ENCODE peak calls at places on chromosomes 3 and 15, in seven cellular contexts. O is stomach, L is psoas muscle, K is brain microvascular endothelial cell, M is IMR-90, E is heart left ventricle, G is HL-60. B is an unnamed sample.

GRCh38 chr3:23377928-23378672 is 175.0 kb downstream of the UBE2E2 start:
- DNase-seq in O (no peak), L (no peak), K (no peak), M (no peak), E (no peak), G (no peak), B (no peak)

GRCh38 chr3:71258116-71258515 is 325.4 kb downstream of the FOXP1 start:
- DNase-seq in O (no peak), L (no peak), K (peak), M (peak), E (no peak), G (no peak), B (no peak)

GRCh38 chr3:58009026-58009748 is 965 bp downstream of the FLNB start:
- DNase-seq in O (peak), L (no peak), K (no peak), M (no peak), E (peak), G (no peak), B (no peak)

GRCh38 chr3:29642393-29643033 is 361.6 kb downstream of the RBMS3 start:
- DNase-seq in O (no peak), L (peak), K (peak), M (peak), E (no peak), G (no peak), B (no peak)

GRCh38 chr3:25971736-25972135 is 181.8 kb downstream of the OXSM start:
- DNase-seq in O (no peak), L (no peak), K (no peak), M (no peak), E (no peak), G (no peak), B (no peak)

GRCh38 chr15:52427804-52428203 is 100.9 kb downstream of the MYO5A start:
- DNase-seq in O (no peak), L (peak), K (peak), M (peak), E (no peak), G (no peak), B (no peak)

GRCh38 chr3:25554376-25554775 is 110.3 kb downstream of the TOP2B start:
- DNase-seq in O (no peak), L (no peak), K (no peak), M (no peak), E (no peak), G (no peak), B (no peak)

GRCh38 chr3:192409838-192410683 is 317.3 kb downstream of the FGF12 start:
- DNase-seq in O (no peak), L (peak), K (no peak), M (no peak), E (peak), G (no peak), B (peak)

GRCh38 chr3:100045696-100046095 is 68.6 kb downstream of the FILIP1L start:
- DNase-seq in O (no peak), L (peak), K (peak), M (peak), E (peak), G (no peak), B (no peak)

GRCh38 chr3:195999896-196000295 is 82.0 kb downstream of the TFRC start:
- DNase-seq in O (no peak), L (no peak), K (no peak), M (no peak), E (no peak), G (peak), B (no peak)

GRCh38 chr3:105422645-105423044 is 55.9 kb downstream of the ALCAM start:
- DNase-seq in O (no peak), L (no peak), K (no peak), M (no peak), E (no peak), G (no peak), B (no peak)

GRCh38 chr3:80592792-80593191 is 825.0 kb upstream of the ROBO1 start:
- DNase-seq in O (no peak), L (no peak), K (no peak), M (no peak), E (no peak), G (no peak), B (no peak)

GRCh38 chr3:16687206-16687605 is 82.0 kb upstream of the DAZL start:
- DNase-seq in O (no peak), L (no peak), K (no peak), M (no peak), E (no peak), G (no peak), B (no peak)

GRCh38 chr3:151943539-151943938 is 70.1 kb downstream of the SUCNR1 start:
- DNase-seq in O (no peak), L (no peak), K (no peak), M (no peak), E (no peak), G (no peak), B (no peak)

GRCh38 chr3:174859756-174860155 is 622 bp downstream of the NAALADL2 start:
- DNase-seq in O (no peak), L (no peak), K (no peak), M (no peak), E (no peak), G (no peak), B (peak)

GRCh38 chr3:149575213-149575961 is 82.4 kb downstream of the WWTR1 start:
- DNase-seq in O (no peak), L (peak), K (peak), M (peak), E (no peak), G (no peak), B (no peak)

GRCh38 chr3:4474683-4475490 is 7.8 kb upstream of the SUMF1 start:
- DNase-seq in O (no peak), L (no peak), K (peak), M (peak), E (no peak), G (peak), B (peak)

GRCh38 chr3:197809356-197810020 is 18.4 kb downstream of the LRCH3 start:
- DNase-seq in O (no peak), L (no peak), K (peak), M (peak), E (no peak), G (no peak), B (no peak)

GRCh38 chr3:61563614-61564404 is 2.4 kb downstream of the PTPRG start:
- DNase-seq in O (no peak), L (no peak), K (no peak), M (no peak), E (peak), G (no peak), B (no peak)

GRCh38 chr15:94666553-94666952 is 435.2 kb downstream of the MCTP2 start:
- DNase-seq in O (no peak), L (no peak), K (no peak), M (no peak), E (no peak), G (no peak), B (no peak)

GRCh38 chr3:172315401-172316091 is 132.7 kb downstream of the GHSR start:
- DNase-seq in O (no peak), L (no peak), K (peak), M (peak), E (no peak), G (peak), B (peak)

GRCh38 chr15:59622289-59622688 is 10.7 kb downstream of the GCNT3 start:
- DNase-seq in O (peak), L (no peak), K (peak), M (peak), E (no peak), G (peak), B (peak)

GRCh38 chr3:127412578-127413317 is 124.9 kb upstream of the PRR20G start:
- DNase-seq in O (no peak), L (peak), K (no peak), M (no peak), E (peak), G (no peak), B (no peak)

GRCh38 chr3:37032961-37033360 is 39.6 kb downstream of the MLH1 start:
- DNase-seq in O (no peak), L (no peak), K (no peak), M (peak), E (no peak), G (no peak), B (no peak)

GRCh38 chr3:145182196-145182911 is 978.6 kb downstream of the PLOD2 start:
- DNase-seq in O (no peak), L (no peak), K (no peak), M (no peak), E (no peak), G (no peak), B (no peak)

GRCh38 chr3:38047896-38048295 is 8.9 kb downstream of the DLEC1 start:
- DNase-seq in O (no peak), L (no peak), K (no peak), M (no peak), E (no peak), G (no peak), B (no peak)

GRCh38 chr3:65231544-65231943 is 543.7 kb upstream of the ADAMTS9 start:
- DNase-seq in O (no peak), L (no peak), K (no peak), M (no peak), E (no peak), G (no peak), B (no peak)

GRCh38 chr3:59381282-59381681 is 331.5 kb upstream of the CFAP20DC start:
- DNase-seq in O (no peak), L (no peak), K (no peak), M (no peak), E (no peak), G (no peak), B (no peak)

GRCh38 chr15:40441012-40441735 is 421 bp downstream of the BAHD1 start:
- DNase-seq in O (no peak), L (no peak), K (no peak), M (no peak), E (peak), G (no peak), B (no peak)

GRCh38 chr3:128864351-128864811 is 15.0 kb upstream of the ACAD9 start:
- DNase-seq in O (no peak), L (no peak), K (no peak), M (no peak), E (no peak), G (peak), B (no peak)

GRCh38 chr3:63364909-63365308 is 86.8 kb downstream of the SYNPR start:
- DNase-seq in O (no peak), L (no peak), K (no peak), M (no peak), E (no peak), G (no peak), B (no peak)

GRCh38 chr3:196399485-196399945 is 32.7 kb downstream of the UBXN7 start:
- DNase-seq in O (no peak), L (no peak), K (peak), M (peak), E (no peak), G (no peak), B (peak)

GRCh38 chr3:8996681-8997121 is 33.4 kb upstream of the RAD18 start:
- DNase-seq in O (peak), L (peak), K (peak), M (peak), E (no peak), G (no peak), B (no peak)

GRCh38 chr3:53009826-53010539 is 35.9 kb downstream of the SFMBT1 start:
- DNase-seq in O (no peak), L (no peak), K (no peak), M (no peak), E (no peak), G (no peak), B (no peak)

GRCh38 chr3:97228966-97229365 is 414.6 kb downstream of the EPHA6 start:
- DNase-seq in O (no peak), L (no peak), K (no peak), M (no peak), E (no peak), G (no peak), B (no peak)

GRCh38 chr3:45817788-45818523 is 21.6 kb upstream of the SLC6A20 start:
- DNase-seq in O (peak), L (peak), K (peak), M (peak), E (no peak), G (no peak), B (peak)

GRCh38 chr3:10473581-10474438 is 31.6 kb downstream of the ATP2B2 start:
- DNase-seq in O (no peak), L (no peak), K (no peak), M (no peak), E (no peak), G (no peak), B (no peak)

GRCh38 chr3:163056874-163057497 is 1560.4 kb downstream of the OTOL1 start:
- DNase-seq in O (peak), L (no peak), K (peak), M (peak), E (no peak), G (peak), B (no peak)

GRCh38 chr15:89591834-89592233 is 16.6 kb downstream of the TICRR start:
- DNase-seq in O (no peak), L (no peak), K (peak), M (no peak), E (no peak), G (no peak), B (no peak)

DNA sequence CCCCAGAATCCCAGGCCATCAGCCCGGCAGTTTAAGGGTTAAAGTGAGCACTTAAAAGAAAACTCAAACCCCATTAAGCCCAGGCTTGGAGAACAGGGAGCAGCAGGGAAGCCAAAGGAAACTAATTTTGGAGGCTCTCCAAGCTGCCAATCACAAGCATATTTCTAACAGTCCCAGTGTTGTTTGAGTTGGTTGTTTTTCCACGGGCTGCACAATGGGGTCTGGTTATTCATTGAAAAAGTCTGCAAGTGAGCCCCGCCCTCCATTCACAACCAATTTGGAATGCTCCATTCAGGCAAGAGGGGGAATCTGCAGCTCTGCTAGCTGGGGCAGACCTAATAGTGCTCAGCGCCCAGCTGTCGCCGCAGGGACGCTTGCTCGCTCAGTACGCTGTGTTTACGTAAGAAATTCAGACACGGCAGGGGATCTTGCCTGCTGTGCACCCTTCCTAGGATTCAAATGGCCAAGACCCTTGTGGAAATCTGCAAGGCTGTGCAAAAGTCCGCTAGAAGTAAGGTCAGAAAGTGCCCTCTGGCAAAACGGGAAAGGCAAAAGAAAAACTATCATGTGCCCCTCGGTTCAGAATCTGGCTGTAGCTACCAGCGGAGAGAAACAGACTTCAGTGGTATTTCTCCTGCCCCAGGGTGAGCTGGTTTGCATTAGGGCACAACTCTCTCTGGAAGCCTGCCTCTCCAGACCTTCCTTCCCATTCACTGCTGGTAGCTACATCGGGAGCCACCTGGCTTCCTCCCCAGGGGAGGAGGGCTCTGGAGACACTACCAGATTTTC is 11.0 kb downstream of the ETV5 start:
- DNase-seq in O (peak), L (peak), K (peak), M (peak), E (peak), G (no peak), B (peak)
- H3K4me3 ChIP-seq in O (peak), L (peak), K (peak), M (peak), E (peak), G (no peak), B (peak)

GRCh38 chr15:83207622-83208356 is at the start of gene HDGFL3:
- DNase-seq in O (peak), L (peak), K (peak), M (peak), E (peak), G (peak), B (no peak)
- TF ChIP-seq CTCF in O (no peak), L (no peak), K (no peak), M (no peak), E (no peak), G (no peak), B (no peak)

GRCh38 chr15:84737005-84737404 is 11.4 kb upstream of the ZNF592 start:
- DNase-seq in O (no peak), L (no peak), K (no peak), M (no peak), E (no peak), G (no peak), B (no peak)

GRCh38 chr15:84731774-84732173 is 15.8 kb upstream of the SEC11A start:
- DNase-seq in O (no peak), L (no peak), K (peak), M (peak), E (no peak), G (no peak), B (no peak)

GRCh38 chr15:84736375-84736774 is 12.0 kb upstream of the ZNF592 start:
- DNase-seq in O (no peak), L (no peak), K (no peak), M (no peak), E (no peak), G (no peak), B (no peak)

GRCh38 chr15:84740691-84741090 is 7.7 kb upstream of the ZNF592 start:
- DNase-seq in O (no peak), L (no peak), K (no peak), M (no peak), E (no peak), G (no peak), B (no peak)

GRCh38 chr15:84734794-84735479 is 13.5 kb upstream of the ZNF592 start:
- DNase-seq in O (peak), L (no peak), K (peak), M (peak), E (no peak), G (peak), B (peak)
- H3K27ac ChIP-seq in O (peak), L (no peak), K (peak), M (no peak), E (no peak), G (peak), B (peak)

GRCh38 chr3:139301654-139302053 is 42.2 kb upstream of the MRPS22 start:
- DNase-seq in O (no peak), L (peak), K (no peak), M (no peak), E (no peak), G (no peak), B (no peak)

GRCh38 chr3:139302084-139302800 is 41.6 kb upstream of the MRPS22 start:
- DNase-seq in O (no peak), L (peak), K (peak), M (peak), E (no peak), G (peak), B (peak)

GRCh38 chr3:139301183-139301582 is 42.6 kb upstream of the MRPS22 start:
- DNase-seq in O (no peak), L (peak), K (peak), M (peak), E (no peak), G (no peak), B (peak)

GRCh38 chr3:139303216-139303615 is 40.6 kb upstream of the MRPS22 start:
- DNase-seq in O (no peak), L (peak), K (no peak), M (no peak), E (no peak), G (no peak), B (peak)

DNA sequence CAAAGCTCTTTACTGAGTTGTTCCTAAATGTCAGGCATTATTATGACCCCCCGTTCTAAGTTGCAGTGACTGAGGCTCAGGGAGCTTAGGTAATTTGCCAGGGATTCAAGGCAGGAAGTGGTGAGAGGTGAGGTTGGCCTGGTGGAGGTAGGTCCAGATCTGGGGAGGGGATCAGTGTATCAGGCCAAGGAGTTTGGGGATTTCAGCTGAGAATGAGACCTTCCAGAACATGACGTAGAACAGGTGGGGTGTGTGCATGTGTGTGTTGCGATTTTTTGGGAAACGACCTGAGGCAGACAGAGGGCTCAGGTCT is 41.1 kb upstream of the MRPS22 start:
- DNase-seq in O (no peak), L (peak), K (no peak), M (no peak), E (no peak), G (no peak), B (peak)
- H3K4me3 ChIP-seq in O (no peak), L (no peak), K (no peak), M (no peak), E (no peak), G (no peak), B (peak)

GRCh38 chr3:139585820-139586219 is 46.3 kb upstream of the RBP1 start:
- DNase-seq in O (no peak), L (no peak), K (no peak), M (no peak), E (no peak), G (no peak), B (no peak)

GRCh38 chr3:139586420-139587017 is 47.0 kb upstream of the RBP1 start:
- DNase-seq in O (no peak), L (no peak), K (no peak), M (no peak), E (no peak), G (no peak), B (no peak)

DNA sequence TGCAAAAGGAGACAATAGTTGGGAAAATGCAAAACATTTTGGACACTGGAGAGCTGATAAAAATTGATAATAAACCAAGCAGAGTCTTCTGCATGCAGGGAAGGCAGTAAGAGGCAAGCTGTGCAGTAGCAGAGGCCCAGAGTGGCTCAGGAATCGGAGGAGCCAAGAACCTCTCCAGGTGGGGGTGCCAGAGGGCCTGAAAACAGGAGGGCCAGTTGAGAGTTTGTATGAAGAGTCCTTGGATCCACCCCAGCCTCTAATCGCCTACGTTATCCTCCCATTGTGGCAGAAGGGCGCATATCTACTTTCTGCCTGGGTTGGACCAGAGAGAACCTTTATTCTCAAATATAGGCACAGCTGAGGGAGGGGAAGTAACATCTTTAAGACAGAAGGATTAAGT is 48.9 kb upstream of the RBP1 start:
- DNase-seq in O (no peak), L (no peak), K (no peak), M (no peak), E (no peak), G (peak), B (no peak)
- TF ChIP-seq CTCF in O (no peak), L (no peak), K (peak), M (no peak), E (peak), G (no peak), B (no peak)

GRCh38 chr15:100733786-100734185 is 131.4 kb downstream of the ASB7 start:
- DNase-seq in O (no peak), L (no peak), K (peak), M (peak), E (no peak), G (no peak), B (no peak)
- H3K27ac ChIP-seq in O (no peak), L (no peak), K (peak), M (no peak), E (no peak), G (no peak), B (peak)

GRCh38 chr3:147414369-147415135 is 5.4 kb downstream of the ZIC1 start:
- DNase-seq in O (no peak), L (no peak), K (peak), M (no peak), E (no peak), G (no peak), B (no peak)
- H3K4me3 ChIP-seq in O (no peak), L (peak), K (peak), M (no peak), E (no peak), G (no peak), B (no peak)

B was measured in PC-9.